ENCODE peak calls at places on chromosomes 16 and 17, in eight cellular contexts. Q, W, E, R, F, M, O and C are unnamed samples.

GRCh38 chr17:56762988-56763387 is 70.7 kb downstream of the C17orf67 start:
- DNase-seq in M (no peak), E (no peak), F (no peak), R (no peak), Q (no peak), W (no peak), O (no peak), C (no peak)

GRCh38 chr17:348692-349425 is 3.7 kb downstream of the RPH3AL start:
- DNase-seq in O (no peak), W (peak; percentile 72), M (peak; percentile 30), F (no peak), R (no peak), Q (no peak), E (no peak), C (no peak)

GRCh38 chr17:41340934-41341861 is 9.4 kb downstream of the KRT33A start:
- DNase-seq in Q (no peak), O (peak; percentile 29), E (no peak), M (peak; percentile 54), W (no peak), R (peak; percentile 44), F (no peak), C (no peak)

GRCh38 chr17:38616361-38616760 is 10.6 kb upstream of the SRCIN1 start:
- DNase-seq in M (no peak), R (no peak), Q (no peak), F (no peak), O (no peak), W (no peak), E (no peak), C (no peak)

GRCh38 chr16:24544640-24545039 is 5.3 kb downstream of the RBBP6 start:
- DNase-seq in F (no peak), W (no peak), O (no peak), Q (peak; percentile 53), E (peak; percentile 8), R (no peak), M (no peak), C (no peak)

GRCh38 chr16:58027341-58028167 is 2.0 kb downstream of the MMP15 start:
- DNase-seq in O (no peak), E (no peak), F (peak; percentile 65), W (peak; percentile 79), R (no peak), Q (peak; percentile 43), M (peak; percentile 94), C (no peak)

GRCh38 chr16:21599994-21600773 is 807 bp downstream of the METTL9 start:
- DNase-seq in R (peak; percentile 51), E (no peak), Q (peak; percentile 78), F (peak; percentile 16), M (peak; percentile 75), O (peak; percentile 47), W (no peak), C (no peak)

GRCh38 chr17:45700171-45701090 is 83.7 kb upstream of the CRHR1 start:
- DNase-seq in F (no peak), E (no peak), R (no peak), O (no peak), W (no peak), M (no peak), Q (no peak), C (no peak)

GRCh38 chr17:74513987-74514631 is 17.2 kb downstream of the CD300LB start:
- DNase-seq in F (peak; percentile 11), O (peak; percentile 65), M (no peak), R (peak; percentile 10), W (no peak), Q (peak; percentile 80), E (peak; percentile 17), C (no peak)

GRCh38 chr17:42659079-42659931 is at the start of gene TUBG2:
- DNase-seq in M (peak; percentile 99), O (peak; percentile 90), R (peak; percentile 92), Q (peak; percentile 93), W (peak; percentile 88), E (peak; percentile 84), F (peak; percentile 92), C (peak; percentile 88)

GRCh38 chr17:50363217-50364060 is 9.5 kb downstream of the MRPL27 start:
- DNase-seq in W (no peak), Q (peak; percentile 38), F (no peak), M (peak; percentile 94), O (no peak), R (no peak), E (peak; percentile 27), C (no peak)

GRCh38 chr17:35898283-35899070 is 18.3 kb upstream of the CCL5 start:
- DNase-seq in M (no peak), R (no peak), Q (no peak), F (peak; percentile 31), O (no peak), E (no peak), W (peak; percentile 40), C (no peak)

GRCh38 chr17:12664894-12665262 is 812 bp upstream of the MYOCD start:
- DNase-seq in R (no peak), M (no peak), O (no peak), Q (peak; percentile 4), F (no peak), W (no peak), E (no peak), C (no peak)

GRCh38 chr17:4327638-4328037 is 38.8 kb downstream of the UBE2G1 start:
- DNase-seq in Q (peak; percentile 93), M (peak; percentile 84), W (peak; percentile 21), F (peak; percentile 60), E (peak; percentile 81), R (no peak), O (no peak), C (no peak)

GRCh38 chr16:17566656-17567450 is 96.1 kb upstream of the XYLT1 start:
- DNase-seq in W (no peak), Q (no peak), E (no peak), F (no peak), M (no peak), R (no peak), O (no peak), C (no peak)

GRCh38 chr16:48538746-48539484 is 71.1 kb downstream of the N4BP1 start:
- DNase-seq in R (no peak), O (no peak), E (no peak), W (no peak), M (peak; percentile 71), F (no peak), Q (no peak), C (no peak)

GRCh38 chr17:77145635-77146632 is 5.2 kb downstream of the SEC14L1 start:
- DNase-seq in M (peak; percentile 87), O (peak; percentile 91), F (peak; percentile 56), R (peak; percentile 92), W (peak; percentile 67), E (peak; percentile 92), Q (peak; percentile 85), C (peak; percentile 83)

GRCh38 chr17:37725601-37726146 is 19.2 kb downstream of the HNF1B start:
- DNase-seq in M (no peak), O (no peak), W (peak; percentile 82), F (no peak), E (no peak), R (no peak), Q (no peak), C (no peak)

GRCh38 chr17:74358696-74359095 is 3.0 kb downstream of the BTBD17 start:
- DNase-seq in M (no peak), E (no peak), Q (no peak), O (no peak), R (no peak), F (no peak), W (no peak), C (no peak)

GRCh38 chr17:2111691-2112090 is 56.8 kb downstream of the HIC1 start:
- DNase-seq in R (no peak), Q (peak; percentile 24), F (peak; percentile 72), M (no peak), W (no peak), E (peak; percentile 76), O (no peak), C (no peak)

GRCh38 chr16:12462690-12463646 is 340.7 kb downstream of the CPPED1 start:
- DNase-seq in W (no peak), F (no peak), M (no peak), E (peak; percentile 65), O (no peak), R (no peak), Q (peak; percentile 50), C (no peak)

GRCh38 chr17:34720760-34721159 is 141.4 kb downstream of the TMEM132E start:
- DNase-seq in F (peak; percentile 68), M (no peak), Q (peak; percentile 89), E (no peak), O (no peak), R (no peak), W (no peak), C (no peak)

GRCh38 chr17:29257756-29258155 is 11.1 kb downstream of the CRYBA1 start:
- DNase-seq in R (no peak), W (no peak), E (peak; percentile 62), F (no peak), M (no peak), Q (peak; percentile 78), O (no peak), C (no peak)

DNA sequence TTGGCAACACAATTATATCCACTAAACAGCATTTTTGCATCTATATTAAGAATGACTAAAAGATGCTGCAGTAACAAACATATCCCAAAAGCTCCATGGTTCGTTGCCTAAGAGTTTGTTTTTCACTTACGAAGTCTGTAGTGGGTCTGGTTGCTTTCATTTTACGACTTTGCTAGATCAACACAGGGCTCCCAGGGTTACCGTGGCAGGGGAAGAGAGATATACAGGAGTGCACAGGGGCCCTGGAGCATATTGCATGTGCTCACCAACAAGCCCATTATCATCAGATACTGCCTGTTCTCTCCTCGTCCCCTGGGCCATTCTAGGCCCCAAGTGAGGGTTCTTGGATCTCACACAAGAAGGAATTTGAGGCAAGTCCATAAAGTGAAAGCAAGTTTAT is 3.1 kb upstream of the MMP2 start:
- DNase-seq in O (no peak), E (peak; percentile 55), W (no peak), M (peak; percentile 87), Q (peak; percentile 55), F (no peak), R (no peak), C (no peak)
- H3K4me3 ChIP-seq in O (no peak overlapping the region), E (peak overlapping the region; percentile 35), W (no peak overlapping the region), M (peak overlapping the region; percentile 41), Q (no peak overlapping the region), F (no peak overlapping the region), R (no peak overlapping the region), C (peak overlapping the region; percentile 47)

DNA sequence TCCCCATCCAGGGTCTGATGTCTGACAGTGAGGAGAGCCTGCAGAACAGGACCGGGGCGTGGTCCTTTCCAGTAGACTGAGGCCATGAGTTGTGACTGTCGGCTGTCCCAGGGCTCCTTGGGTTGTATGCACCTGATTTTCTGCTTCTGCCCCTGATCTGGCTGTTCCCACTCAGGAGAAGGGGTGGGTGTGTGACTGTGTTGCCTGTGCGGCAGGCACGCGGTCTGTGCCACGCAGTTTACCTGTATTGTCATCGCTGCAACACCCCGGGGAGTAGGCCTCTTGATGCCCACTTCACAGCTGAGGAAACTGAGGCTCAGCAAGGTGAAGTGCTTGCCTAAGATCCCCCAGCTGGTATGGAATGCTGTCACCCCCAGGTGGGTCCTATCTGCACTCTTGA is 1.4 kb downstream of the CRISPLD2 start:
- DNase-seq in E (no peak), Q (no peak), M (peak; percentile 53), R (no peak), O (no peak), F (no peak), W (no peak), C (no peak)
- H3K4me3 ChIP-seq in E (peak overlapping the region; percentile 64), Q (peak overlapping the region; percentile 85), M (peak overlapping the region; percentile 77), R (no peak overlapping the region), O (no peak overlapping the region), F (no peak overlapping the region), W (peak overlapping the region; percentile 48), C (peak overlapping the region; percentile 70)

GRCh38 chr16:89540557-89540956 is 19.9 kb upstream of the RPL13 start:
- DNase-seq in R (no peak), W (no peak), M (peak; percentile 69), Q (no peak), E (no peak), O (no peak), F (no peak), C (no peak)
- H3K4me3 ChIP-seq in R (no peak overlapping the region), W (no peak overlapping the region), M (no peak overlapping the region), Q (no peak overlapping the region), E (no peak overlapping the region), O (no peak overlapping the region), F (no peak overlapping the region), C (no peak overlapping the region)

GRCh38 chr16:50743575-50744225 is 1.8 kb downstream of the CYLD start:
- DNase-seq in O (no peak), F (no peak), E (no peak), M (no peak), W (no peak), Q (peak; percentile 15), R (no peak), C (no peak)
- H3K4me3 ChIP-seq in O (peak overlapping the region; percentile 72), F (no peak overlapping the region), E (no peak overlapping the region), M (peak overlapping the region; percentile 80), W (no peak overlapping the region), Q (peak overlapping the region; percentile 85), R (peak overlapping the region; percentile 88), C (peak overlapping the region; percentile 99)